ENCODE peak calls at places on chromosomes 3 and 15, in four cellular contexts. One of them, this sample, is unnamed.

GRCh38 chr3:16132926-16133325 is 41.6 kb upstream of the GALNT15 start:
- DNase-seq in MM.1S: no peak
- DNase-seq in neural progenitor cell: no peak
- DNase-seq in tibial artery: peak
- DNase-seq in this sample: no peak

GRCh38 chr15:83108266-83109219 is 1.1 kb downstream of the TM6SF1 start:
- DNase-seq in MM.1S: no peak
- DNase-seq in neural progenitor cell: no peak
- DNase-seq in tibial artery: peak
- DNase-seq in this sample: peak

GRCh38 chr3:28850186-28850585 is 430.7 kb upstream of the RBMS3 start:
- DNase-seq in MM.1S: no peak
- DNase-seq in neural progenitor cell: no peak
- DNase-seq in tibial artery: no peak
- DNase-seq in this sample: no peak

GRCh38 chr15:73355866-73356265 is 12.9 kb downstream of the HCN4 start:
- DNase-seq in MM.1S: no peak
- DNase-seq in neural progenitor cell: no peak
- DNase-seq in tibial artery: no peak
- DNase-seq in this sample: no peak

GRCh38 chr15:69939513-69940440 is 157.9 kb downstream of the TLE3 start:
- DNase-seq in MM.1S: peak
- DNase-seq in neural progenitor cell: peak
- DNase-seq in tibial artery: no peak
- DNase-seq in this sample: no peak

GRCh38 chr3:56826831-56827722 is 25.3 kb upstream of the ARHGEF3 start:
- DNase-seq in MM.1S: no peak
- DNase-seq in neural progenitor cell: no peak
- DNase-seq in tibial artery: no peak
- DNase-seq in this sample: no peak

GRCh38 chr3:27714692-27715453 is 7.2 kb downstream of the EOMES start:
- DNase-seq in MM.1S: no peak
- DNase-seq in neural progenitor cell: peak
- DNase-seq in tibial artery: no peak
- DNase-seq in this sample: no peak

GRCh38 chr15:60325905-60326304 is 71.9 kb downstream of the ANXA2 start:
- DNase-seq in MM.1S: no peak
- DNase-seq in neural progenitor cell: no peak
- DNase-seq in tibial artery: no peak
- DNase-seq in this sample: no peak

GRCh38 chr3:172249039-172249438 is 199.2 kb downstream of the GHSR start:
- DNase-seq in MM.1S: no peak
- DNase-seq in neural progenitor cell: no peak
- DNase-seq in tibial artery: no peak
- DNase-seq in this sample: no peak

GRCh38 chr3:50122661-50123391 is 32.3 kb upstream of the SEMA3F start:
- DNase-seq in MM.1S: no peak
- DNase-seq in neural progenitor cell: no peak
- DNase-seq in tibial artery: no peak
- DNase-seq in this sample: peak

DNA sequence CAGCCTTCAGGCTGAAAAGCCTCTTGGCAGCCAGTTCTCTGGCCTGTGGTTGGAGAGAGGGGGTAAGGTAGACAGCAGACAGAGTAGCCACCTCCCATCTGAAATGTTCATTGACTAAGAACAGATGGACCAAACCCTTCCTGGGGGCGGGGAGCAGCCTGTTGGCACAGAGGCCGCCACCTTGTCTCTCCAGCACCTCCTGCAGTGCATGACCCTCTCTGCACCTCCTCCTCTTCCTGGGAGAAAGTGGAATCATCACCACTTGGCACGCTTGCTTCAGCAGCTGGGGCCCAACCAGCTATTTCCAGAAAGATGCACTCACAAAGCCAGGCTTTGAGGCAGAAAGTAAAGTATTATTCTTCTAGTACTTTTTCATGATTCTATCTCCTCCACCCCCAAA is 313.4 kb upstream of the CHRM5 start:
- DNase-seq in MM.1S: no peak
- DNase-seq in neural progenitor cell: peak
- DNase-seq in tibial artery: no peak
- DNase-seq in this sample: no peak
- TF ChIP-seq CTCF in MM.1S: no peak
- TF ChIP-seq CTCF in neural progenitor cell: peak
- TF ChIP-seq CTCF in tibial artery: no peak
- TF ChIP-seq CTCF in this sample: no peak

GRCh38 chr15:100454148-100454547 is 74.6 kb downstream of the CERS3 start:
- DNase-seq in MM.1S: no peak
- DNase-seq in neural progenitor cell: no peak
- DNase-seq in tibial artery: no peak
- DNase-seq in this sample: no peak

GRCh38 chr15:100461049-100461448 is 67.7 kb downstream of the CERS3 start:
- DNase-seq in MM.1S: no peak
- DNase-seq in neural progenitor cell: no peak
- DNase-seq in tibial artery: no peak
- DNase-seq in this sample: no peak

DNA sequence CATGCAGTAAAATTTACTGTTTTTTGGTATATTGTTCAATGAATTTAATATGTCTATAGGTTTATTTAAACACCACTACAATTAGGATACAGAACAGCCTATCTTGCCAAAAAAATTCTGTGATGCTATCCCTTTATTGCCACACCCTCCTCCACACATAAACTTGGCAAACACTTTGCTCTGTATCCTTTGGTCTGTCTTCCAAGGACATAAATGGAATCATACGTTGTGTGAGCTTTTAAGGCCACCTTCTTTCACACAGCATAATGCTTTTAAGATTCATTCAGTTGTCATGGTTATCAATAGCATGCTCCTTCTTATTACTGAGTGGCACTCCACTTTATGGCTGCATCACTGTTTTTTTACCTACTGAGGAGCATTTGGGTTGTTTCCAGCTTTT is 71.5 kb downstream of the CERS3 start:
- DNase-seq in MM.1S: no peak
- DNase-seq in neural progenitor cell: peak
- DNase-seq in tibial artery: no peak
- DNase-seq in this sample: no peak
- TF ChIP-seq CTCF in MM.1S: no peak
- TF ChIP-seq CTCF in neural progenitor cell: no peak
- TF ChIP-seq CTCF in tibial artery: no peak
- TF ChIP-seq CTCF in this sample: no peak

DNA sequence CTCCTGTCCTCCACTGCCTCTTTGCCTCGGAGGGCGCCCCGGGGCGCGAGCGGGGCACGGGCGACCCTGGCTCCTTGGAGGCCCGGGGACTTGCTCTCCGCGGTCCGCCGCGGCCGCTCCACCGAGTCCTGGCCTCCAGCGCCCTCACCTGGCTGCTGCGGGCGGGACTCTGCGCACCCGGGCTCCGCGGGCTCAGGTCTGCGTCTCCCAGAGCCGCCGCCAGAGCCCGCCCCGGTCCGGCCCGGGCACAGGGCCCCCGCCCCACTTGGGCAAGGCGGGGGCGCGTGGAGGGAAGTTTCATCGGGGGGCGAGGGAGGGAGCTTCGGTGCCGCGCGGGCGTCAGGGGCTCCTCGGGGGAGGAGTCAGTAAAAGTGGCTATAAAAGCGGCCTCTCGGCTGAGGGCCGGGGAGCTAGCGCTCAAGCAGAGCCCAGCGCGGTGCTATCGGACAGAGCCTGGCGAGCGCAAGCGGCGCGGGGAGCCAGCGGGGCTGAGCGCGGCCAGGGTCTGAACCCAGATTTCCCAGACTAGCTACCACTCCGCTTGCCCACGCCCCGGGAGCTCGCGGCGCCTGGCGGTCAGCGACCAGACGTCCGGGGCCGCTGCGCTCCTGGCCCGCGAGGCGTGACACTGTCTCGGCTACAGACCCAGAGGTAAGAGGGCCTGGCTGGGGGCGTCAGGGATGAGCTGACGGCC is at the start of gene CEMIP:
- DNase-seq in MM.1S: peak
- DNase-seq in neural progenitor cell: peak
- DNase-seq in tibial artery: peak
- DNase-seq in this sample: peak
- TF ChIP-seq CTCF in MM.1S: peak
- TF ChIP-seq CTCF in neural progenitor cell: peak
- TF ChIP-seq CTCF in tibial artery: peak
- TF ChIP-seq CTCF in this sample: peak

GRCh38 chr15:31390029-31390428 is 63.4 kb downstream of the KLF13 start:
- DNase-seq in MM.1S: no peak
- DNase-seq in neural progenitor cell: no peak
- DNase-seq in tibial artery: no peak
- DNase-seq in this sample: no peak
- TF ChIP-seq CTCF in MM.1S: no peak
- TF ChIP-seq CTCF in neural progenitor cell: no peak
- TF ChIP-seq CTCF in tibial artery: no peak
- TF ChIP-seq CTCF in this sample: no peak

GRCh38 chr3:125033135-125033534 is 22.7 kb downstream of the HEG1 start:
- DNase-seq in MM.1S: no peak
- DNase-seq in neural progenitor cell: no peak
- DNase-seq in tibial artery: no peak
- DNase-seq in this sample: no peak
- TF ChIP-seq CTCF in MM.1S: no peak
- TF ChIP-seq CTCF in neural progenitor cell: no peak
- TF ChIP-seq CTCF in tibial artery: no peak
- TF ChIP-seq CTCF in this sample: no peak

GRCh38 chr3:9800529-9800928 is 7.6 kb downstream of the ARPC4 start:
- DNase-seq in MM.1S: no peak
- DNase-seq in neural progenitor cell: no peak
- DNase-seq in tibial artery: no peak
- DNase-seq in this sample: no peak
- TF ChIP-seq CTCF in MM.1S: no peak
- TF ChIP-seq CTCF in neural progenitor cell: peak
- TF ChIP-seq CTCF in tibial artery: no peak
- TF ChIP-seq CTCF in this sample: no peak

GRCh38 chr3:69426291-69426690 is 40.4 kb upstream of the FRMD4B start:
- DNase-seq in MM.1S: no peak
- DNase-seq in neural progenitor cell: no peak
- DNase-seq in tibial artery: no peak
- DNase-seq in this sample: no peak

GRCh38 chr3:69422751-69423150 is 36.9 kb upstream of the FRMD4B start:
- DNase-seq in MM.1S: no peak
- DNase-seq in neural progenitor cell: no peak
- DNase-seq in tibial artery: no peak
- DNase-seq in this sample: no peak

GRCh38 chr3:69426905-69427304 is 41.0 kb upstream of the FRMD4B start:
- DNase-seq in MM.1S: no peak
- DNase-seq in neural progenitor cell: no peak
- DNase-seq in tibial artery: no peak
- DNase-seq in this sample: no peak

GRCh38 chr3:69423756-69424155 is 37.9 kb upstream of the FRMD4B start:
- DNase-seq in MM.1S: no peak
- DNase-seq in neural progenitor cell: no peak
- DNase-seq in tibial artery: no peak
- DNase-seq in this sample: no peak

GRCh38 chr3:69425249-69425648 is 39.4 kb upstream of the FRMD4B start:
- DNase-seq in MM.1S: peak
- DNase-seq in neural progenitor cell: peak
- DNase-seq in tibial artery: no peak
- DNase-seq in this sample: peak
- TF ChIP-seq CTCF in MM.1S: peak
- TF ChIP-seq CTCF in neural progenitor cell: peak
- TF ChIP-seq CTCF in tibial artery: peak
- TF ChIP-seq CTCF in this sample: peak

DNA sequence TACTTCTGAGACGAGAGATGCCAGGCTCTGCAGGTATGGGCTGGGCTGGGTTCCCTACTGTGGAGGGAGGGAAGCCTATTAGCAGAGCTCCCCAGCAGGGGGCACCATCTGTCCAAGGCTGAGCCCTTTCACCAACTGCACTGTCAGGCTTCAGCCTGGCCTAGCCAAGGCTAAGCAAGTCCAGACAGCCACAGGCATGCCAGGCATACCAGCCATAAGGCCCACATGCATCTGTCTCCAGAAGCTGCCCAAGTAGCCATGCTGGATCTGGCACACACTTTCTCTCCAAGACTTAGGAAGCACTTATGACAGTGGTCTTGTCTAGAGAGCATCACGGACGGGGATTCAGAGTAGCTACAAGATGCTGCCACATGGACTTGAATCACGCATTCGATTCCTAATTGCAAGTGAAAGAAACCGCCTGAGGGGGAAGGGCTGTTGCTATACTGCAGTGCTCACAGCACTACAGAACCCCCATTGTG is 28.3 kb downstream of the RUVBL1 start:
- DNase-seq in MM.1S: peak
- DNase-seq in neural progenitor cell: peak
- DNase-seq in tibial artery: peak
- DNase-seq in this sample: peak
- TF ChIP-seq CTCF in MM.1S: peak
- TF ChIP-seq CTCF in neural progenitor cell: peak
- TF ChIP-seq CTCF in tibial artery: peak
- TF ChIP-seq CTCF in this sample: peak

GRCh38 chr15:79310985-79311900 is at the start of gene TMED3:
- DNase-seq in MM.1S: peak
- DNase-seq in neural progenitor cell: peak
- DNase-seq in tibial artery: peak
- DNase-seq in this sample: peak
- TF ChIP-seq CTCF in MM.1S: peak
- TF ChIP-seq CTCF in neural progenitor cell: peak
- TF ChIP-seq CTCF in tibial artery: peak
- TF ChIP-seq CTCF in this sample: peak

DNA sequence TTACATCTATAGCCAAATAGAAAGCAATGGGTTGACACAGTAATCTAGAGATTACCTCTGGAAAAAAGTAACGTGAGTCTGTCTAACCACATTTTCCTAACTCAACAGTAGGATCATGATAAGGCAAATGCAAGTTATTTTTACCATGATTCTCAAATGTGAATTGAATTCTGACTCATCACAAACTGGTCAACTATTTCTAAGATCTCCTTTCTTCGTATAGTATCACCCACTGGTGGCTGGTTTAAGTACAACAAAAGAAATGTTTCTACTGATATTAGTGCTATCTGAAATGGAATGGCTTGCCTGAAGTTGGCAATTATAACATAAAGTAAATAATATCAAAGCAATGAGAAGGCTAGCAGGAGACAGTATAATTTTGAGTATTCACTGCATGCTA is 102.2 kb downstream of the ABI3BP start:
- DNase-seq in MM.1S: no peak
- DNase-seq in neural progenitor cell: no peak
- DNase-seq in tibial artery: no peak
- DNase-seq in this sample: no peak
- TF ChIP-seq CTCF in MM.1S: peak
- TF ChIP-seq CTCF in neural progenitor cell: no peak
- TF ChIP-seq CTCF in tibial artery: peak
- TF ChIP-seq CTCF in this sample: no peak